ENCODE peak calls at places on chromosome 1, in nine cellular contexts. One of them, this sample, is unnamed. For H3K36me3 and H3K27me3, the result is how much of the 10 kb centered on the place peaks cover.

GRCh38 chr1:234929369-234929768 is 199.3 kb downstream of the TOMM20 start:
- DNase-seq in ascending aorta: peak
- DNase-seq in Caco-2: no peak
- DNase-seq in BE2C: no peak
- DNase-seq in ovary: no peak
- DNase-seq in transverse colon: no peak
- DNase-seq in uterus: no peak
- DNase-seq in mesenchymal stem cell: no peak
- DNase-seq in body of pancreas: peak
- DNase-seq in this sample: no peak

GRCh38 chr1:236200925-236201324 is 58.6 kb downstream of the GPR137B start:
- DNase-seq in Caco-2: no peak
- DNase-seq in BE2C: no peak
- DNase-seq in ascending aorta: no peak
- DNase-seq in body of pancreas: no peak
- DNase-seq in mesenchymal stem cell: no peak
- DNase-seq in uterus: no peak
- DNase-seq in transverse colon: no peak
- DNase-seq in ovary: no peak
- DNase-seq in this sample: no peak

GRCh38 chr1:12618661-12619395 is 818 bp upstream of the DHRS3 start:
- DNase-seq in body of pancreas: peak
- DNase-seq in ascending aorta: peak
- DNase-seq in mesenchymal stem cell: peak
- DNase-seq in BE2C: no peak
- DNase-seq in Caco-2: peak
- DNase-seq in ovary: peak
- DNase-seq in uterus: peak
- DNase-seq in transverse colon: peak
- DNase-seq in this sample: peak

GRCh38 chr1:28509705-28510349 is 4.0 kb downstream of the RCC1 start:
- DNase-seq in uterus: no peak
- DNase-seq in transverse colon: no peak
- DNase-seq in body of pancreas: no peak
- DNase-seq in ovary: no peak
- DNase-seq in Caco-2: no peak
- DNase-seq in ascending aorta: no peak
- DNase-seq in mesenchymal stem cell: no peak
- DNase-seq in BE2C: no peak
- DNase-seq in this sample: peak

GRCh38 chr1:156379420-156380165 is 10.6 kb downstream of the RHBG start:
- DNase-seq in ovary: no peak
- DNase-seq in body of pancreas: no peak
- DNase-seq in mesenchymal stem cell: peak
- DNase-seq in BE2C: no peak
- DNase-seq in Caco-2: peak
- DNase-seq in ascending aorta: no peak
- DNase-seq in uterus: no peak
- DNase-seq in transverse colon: no peak
- DNase-seq in this sample: peak

GRCh38 chr1:170410391-170411146 is 121.4 kb upstream of the GORAB start:
- DNase-seq in Caco-2: no peak
- DNase-seq in ascending aorta: no peak
- DNase-seq in BE2C: no peak
- DNase-seq in mesenchymal stem cell: peak
- DNase-seq in ovary: no peak
- DNase-seq in transverse colon: no peak
- DNase-seq in body of pancreas: no peak
- DNase-seq in uterus: no peak
- DNase-seq in this sample: no peak

GRCh38 chr1:231583376-231583775 is 43.2 kb upstream of the DISC1 start:
- DNase-seq in Caco-2: no peak
- DNase-seq in ovary: no peak
- DNase-seq in uterus: no peak
- DNase-seq in mesenchymal stem cell: no peak
- DNase-seq in body of pancreas: no peak
- DNase-seq in BE2C: no peak
- DNase-seq in ascending aorta: no peak
- DNase-seq in transverse colon: no peak
- DNase-seq in this sample: no peak

GRCh38 chr1:38833146-38833545 is 26.4 kb downstream of the RRAGC start:
- DNase-seq in transverse colon: no peak
- DNase-seq in ovary: no peak
- DNase-seq in body of pancreas: no peak
- DNase-seq in ascending aorta: no peak
- DNase-seq in BE2C: no peak
- DNase-seq in Caco-2: no peak
- DNase-seq in uterus: no peak
- DNase-seq in mesenchymal stem cell: no peak
- DNase-seq in this sample: no peak

GRCh38 chr1:183580281-183580682 is 10.0 kb downstream of the NCF2 start:
- DNase-seq in transverse colon: peak
- DNase-seq in Caco-2: peak
- DNase-seq in ascending aorta: peak
- DNase-seq in uterus: no peak
- DNase-seq in body of pancreas: no peak
- DNase-seq in mesenchymal stem cell: peak
- DNase-seq in ovary: no peak
- DNase-seq in BE2C: peak
- DNase-seq in this sample: peak

GRCh38 chr1:225923692-225924555 is at the start of gene PYCR2:
- DNase-seq in Caco-2: peak
- DNase-seq in body of pancreas: peak
- DNase-seq in uterus: peak
- DNase-seq in ovary: peak
- DNase-seq in ascending aorta: peak
- DNase-seq in transverse colon: peak
- DNase-seq in mesenchymal stem cell: peak
- DNase-seq in BE2C: peak
- DNase-seq in this sample: peak

GRCh38 chr1:5886541-5887435 is 105.4 kb downstream of the NPHP4 start:
- DNase-seq in ovary: no peak
- DNase-seq in mesenchymal stem cell: no peak
- DNase-seq in BE2C: no peak
- DNase-seq in ascending aorta: no peak
- DNase-seq in transverse colon: no peak
- DNase-seq in Caco-2: no peak
- DNase-seq in uterus: no peak
- DNase-seq in body of pancreas: no peak
- DNase-seq in this sample: no peak

DNA sequence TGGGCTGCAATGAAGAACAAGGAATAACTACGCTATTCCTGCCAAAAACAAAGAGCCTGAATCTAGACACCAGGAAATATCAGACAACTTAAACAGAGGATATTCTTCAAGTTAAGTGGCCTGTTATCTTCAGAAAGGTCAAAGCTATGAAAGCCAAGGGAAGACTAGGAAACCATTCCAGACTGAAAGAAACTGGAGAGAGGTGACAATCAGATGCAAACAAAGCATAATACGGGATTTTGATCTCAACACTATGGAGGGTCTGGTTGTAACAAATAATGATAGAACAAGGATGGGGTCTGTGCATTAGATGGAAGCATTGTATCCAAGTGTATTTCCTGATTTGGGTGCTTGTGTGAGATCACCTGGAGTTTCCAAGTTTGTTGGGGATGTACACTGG is 2.7 kb downstream of the EPRS1 start:
- DNase-seq in mesenchymal stem cell: no peak
- DNase-seq in uterus: no peak
- DNase-seq in transverse colon: no peak
- DNase-seq in ascending aorta: no peak
- DNase-seq in body of pancreas: no peak
- DNase-seq in Caco-2: no peak
- DNase-seq in ovary: no peak
- DNase-seq in BE2C: no peak
- DNase-seq in this sample: no peak
- H3K4me3 ChIP-seq in mesenchymal stem cell: no peak
- H3K4me3 ChIP-seq in uterus: no peak
- H3K4me3 ChIP-seq in transverse colon: no peak
- H3K4me3 ChIP-seq in ascending aorta: no peak
- H3K4me3 ChIP-seq in body of pancreas: no peak
- H3K4me3 ChIP-seq in Caco-2: no peak
- H3K4me3 ChIP-seq in ovary: no peak
- H3K4me3 ChIP-seq in BE2C: no peak
- H3K4me3 ChIP-seq in this sample: no peak

DNA sequence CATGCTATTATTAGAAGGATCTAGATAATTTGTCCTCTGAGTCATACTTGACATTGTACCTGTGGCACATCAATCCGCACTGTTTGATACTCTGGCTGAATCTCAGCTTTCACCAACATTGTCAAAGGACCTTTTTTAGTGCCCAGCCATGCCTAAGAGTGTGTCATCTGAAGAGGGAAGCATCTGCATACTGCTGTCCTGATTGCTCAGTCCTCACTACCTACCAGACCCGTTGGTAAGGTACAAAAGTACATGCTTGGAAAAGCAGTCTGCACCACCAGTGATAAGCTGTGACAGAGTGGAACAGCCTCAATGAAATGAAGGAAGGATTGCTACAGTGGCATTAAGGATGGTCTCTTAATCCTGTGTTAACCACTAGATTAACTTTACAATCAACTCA is 17.1 kb downstream of the SYNC start:
- DNase-seq in body of pancreas: no peak
- DNase-seq in mesenchymal stem cell: no peak
- DNase-seq in uterus: no peak
- DNase-seq in BE2C: no peak
- DNase-seq in ascending aorta: peak
- DNase-seq in transverse colon: no peak
- DNase-seq in Caco-2: no peak
- DNase-seq in ovary: no peak
- DNase-seq in this sample: no peak
- H3K36me3 ChIP-seq in body of pancreas: under half
- H3K36me3 ChIP-seq in mesenchymal stem cell: half or more
- H3K36me3 ChIP-seq in uterus: under half
- H3K36me3 ChIP-seq in BE2C: under half
- H3K36me3 ChIP-seq in ascending aorta: half or more
- H3K36me3 ChIP-seq in transverse colon: under half
- H3K36me3 ChIP-seq in Caco-2: under half
- H3K36me3 ChIP-seq in ovary: under half
- H3K36me3 ChIP-seq in this sample: under half

GRCh38 chr1:154429118-154429517 is 24.0 kb downstream of the IL6R start:
- DNase-seq in body of pancreas: no peak
- DNase-seq in ovary: no peak
- DNase-seq in Caco-2: no peak
- DNase-seq in ascending aorta: no peak
- DNase-seq in mesenchymal stem cell: no peak
- DNase-seq in BE2C: no peak
- DNase-seq in transverse colon: no peak
- DNase-seq in uterus: no peak
- DNase-seq in this sample: no peak
- H3K27me3 ChIP-seq in body of pancreas: under half
- H3K27me3 ChIP-seq in ovary: under half
- H3K27me3 ChIP-seq in Caco-2: under half
- H3K27me3 ChIP-seq in ascending aorta: under half
- H3K27me3 ChIP-seq in mesenchymal stem cell: under half
- H3K27me3 ChIP-seq in BE2C: under half
- H3K27me3 ChIP-seq in transverse colon: under half
- H3K27me3 ChIP-seq in uterus: under half
- H3K27me3 ChIP-seq in this sample: under half

DNA sequence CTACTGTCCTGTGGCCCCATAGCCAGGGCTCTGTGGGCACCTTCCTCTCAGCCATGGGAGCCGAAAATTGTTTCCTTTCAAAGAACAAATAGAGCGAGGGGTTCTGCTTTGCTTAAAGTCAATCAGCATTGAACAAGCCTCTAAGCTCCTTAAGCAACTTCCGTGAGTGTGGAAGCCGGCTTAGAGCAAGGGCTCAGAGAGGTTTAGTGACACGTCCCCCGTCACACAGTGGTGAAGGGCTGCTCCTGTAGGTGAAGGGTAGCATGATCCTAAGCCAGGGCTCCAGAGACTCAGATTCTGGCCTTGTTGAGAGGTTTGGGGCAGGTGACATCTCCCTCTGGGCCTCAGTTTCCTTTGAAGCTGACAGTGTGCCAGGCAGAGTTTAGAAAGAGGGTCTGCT is 94.0 kb upstream of the WNT4 start:
- DNase-seq in Caco-2: no peak
- DNase-seq in body of pancreas: no peak
- DNase-seq in ascending aorta: no peak
- DNase-seq in transverse colon: no peak
- DNase-seq in ovary: no peak
- DNase-seq in uterus: no peak
- DNase-seq in mesenchymal stem cell: no peak
- DNase-seq in BE2C: no peak
- DNase-seq in this sample: no peak
- H3K4me3 ChIP-seq in Caco-2: no peak
- H3K4me3 ChIP-seq in body of pancreas: no peak
- H3K4me3 ChIP-seq in ascending aorta: no peak
- H3K4me3 ChIP-seq in transverse colon: no peak
- H3K4me3 ChIP-seq in ovary: no peak
- H3K4me3 ChIP-seq in uterus: no peak
- H3K4me3 ChIP-seq in mesenchymal stem cell: no peak
- H3K4me3 ChIP-seq in BE2C: no peak
- H3K4me3 ChIP-seq in this sample: no peak